ENCODE peak calls at places on chromosomes 1 and 21, in six cellular contexts. S is activated effector memory CD4-positive, alpha-beta T cell treated with anti-CD3 and anti-CD28 coated beads, Interleukin-2, amount 50 U/mL, for 16 hours; K is NB4; P is cerebellum; R is pons; V is activated T-cell treated with anti-CD3 and anti-CD28 coated beads, Interleukin-2, amount 50 U/mL, for 72 hours. F is an unnamed sample.
A peak's percentile ranks its signal among the peaks of the same experiment; 100 is the strongest.

GRCh38 chr1:221663321-221663720 is 78.6 kb downstream of the DUSP10 start:
- DNase-seq in S (no peak), K (no peak), P (no peak), R (peak; percentile 19), V (no peak), F (no peak)

GRCh38 chr1:869499-870244 is 54.1 kb upstream of the SAMD11 start:
- DNase-seq in S (peak; percentile 95), K (peak; percentile 60), P (peak; percentile 52), R (peak; percentile 21), V (peak; percentile 88), F (peak; percentile 90)

GRCh38 chr1:34292472-34292871 is 115.8 kb downstream of the C1orf94 start:
- DNase-seq in S (no peak), K (no peak), P (no peak), R (no peak), V (no peak), F (no peak)

GRCh38 chr1:12052008-12052573 is 11.0 kb upstream of the TNFRSF8 start:
- DNase-seq in S (peak; percentile 77), K (peak; percentile 85), P (peak; percentile 70), R (no peak), V (peak; percentile 62), F (peak; percentile 79)

GRCh38 chr1:54053745-54054437 is 483 bp downstream of the TCEANC2 start:
- DNase-seq in S (no peak), K (peak; percentile 56), P (no peak), R (no peak), V (peak; percentile 7), F (no peak)

GRCh38 chr1:19074902-19075721 is 118.6 kb upstream of the IFFO2 start:
- DNase-seq in S (no peak), K (no peak), P (no peak), R (peak; percentile 45), V (no peak), F (no peak)

GRCh38 chr1:7298145-7298544 is 473.0 kb upstream of the VAMP3 start:
- DNase-seq in S (no peak), K (no peak), P (no peak), R (no peak), V (no peak), F (no peak)

GRCh38 chr21:38810034-38810825 is 4.5 kb downstream of the ETS2 start:
- DNase-seq in S (no peak), K (no peak), P (no peak), R (no peak), V (no peak), F (no peak)

GRCh38 chr1:208741296-208741695 is 497.1 kb upstream of the PLXNA2 start:
- DNase-seq in S (no peak), K (no peak), P (no peak), R (no peak), V (no peak), F (no peak)

GRCh38 chr1:58926177-58926576 is 142.3 kb upstream of the JUN start:
- DNase-seq in S (no peak), K (no peak), P (no peak), R (no peak), V (no peak), F (no peak)

GRCh38 chr1:40477680-40478057 is 579 bp downstream of the ZFP69 start:
- DNase-seq in S (peak; percentile 65), K (peak; percentile 67), P (peak; percentile 29), R (peak; percentile 24), V (peak; percentile 23), F (no peak)

GRCh38 chr21:36282568-36283230 is 37.3 kb upstream of the MORC3 start:
- DNase-seq in S (no peak), K (no peak), P (no peak), R (no peak), V (peak; percentile 27), F (no peak)

GRCh38 chr1:111474106-111474505 is 322 bp downstream of the C1orf162 start:
- DNase-seq in S (no peak), K (no peak), P (no peak), R (no peak), V (no peak), F (no peak)

GRCh38 chr1:7648761-7649384 is 122.2 kb upstream of the VAMP3 start:
- DNase-seq in S (no peak), K (peak; percentile 85), P (no peak), R (no peak), V (no peak), F (no peak)

GRCh38 chr1:11072216-11072917 is 12.5 kb upstream of the SRM start:
- DNase-seq in S (peak; percentile 49), K (no peak), P (no peak), R (no peak), V (no peak), F (no peak)

GRCh38 chr1:109814223-109814622 is 50.5 kb upstream of the EPS8L3 start:
- DNase-seq in S (no peak), K (no peak), P (no peak), R (peak; percentile 68), V (no peak), F (no peak)

GRCh38 chr1:233081686-233082085 is 131.3 kb downstream of the NTPCR start:
- DNase-seq in S (no peak), K (peak; percentile 44), P (no peak), R (no peak), V (no peak), F (no peak)

GRCh38 chr1:20551945-20552727 is at the start of gene FAM43B:
- DNase-seq in S (no peak), K (no peak), P (peak; percentile 81), R (peak; percentile 42), V (peak; percentile 4), F (peak; percentile 86)

GRCh38 chr1:208670778-208671177 is 426.6 kb upstream of the PLXNA2 start:
- DNase-seq in S (no peak), K (no peak), P (no peak), R (no peak), V (no peak), F (no peak)

GRCh38 chr1:43225168-43225567 is 44.6 kb upstream of the TMEM125 start:
- DNase-seq in S (no peak), K (peak; percentile 15), P (no peak), R (no peak), V (no peak), F (no peak)

GRCh38 chr1:38783659-38784229 is 75.8 kb downstream of the RRAGC start:
- DNase-seq in S (no peak), K (peak; percentile 31), P (no peak), R (no peak), V (no peak), F (no peak)

GRCh38 chr1:77385551-77385950 is 103.7 kb downstream of the AK5 start:
- DNase-seq in S (no peak), K (no peak), P (no peak), R (no peak), V (no peak), F (no peak)

GRCh38 chr1:101166583-101167120 is 70.2 kb upstream of the S1PR1 start:
- DNase-seq in S (no peak), K (no peak), P (no peak), R (no peak), V (no peak), F (no peak)

GRCh38 chr1:21232044-21232443 is 55.3 kb upstream of the EIF4G3 start:
- DNase-seq in S (no peak), K (peak; percentile 49), P (peak; percentile 69), R (peak; percentile 67), V (no peak), F (no peak)

GRCh38 chr1:85244271-85245053 is 15.0 kb downstream of the C1orf52 start:
- DNase-seq in S (no peak), K (peak; percentile 53), P (no peak), R (no peak), V (no peak), F (no peak)

GRCh38 chr1:89271616-89272015 is 1.0 kb downstream of the GBP5 start:
- DNase-seq in S (no peak), K (peak; percentile 42), P (no peak), R (no peak), V (no peak), F (no peak)

GRCh38 chr1:23483327-23484252 is at the start of gene ASAP3:
- DNase-seq in S (no peak), K (no peak), P (no peak), R (no peak), V (no peak), F (peak; percentile 82)

GRCh38 chr1:152622803-152623202 is at the start of gene LCE3A:
- DNase-seq in S (no peak), K (peak; percentile 95), P (no peak), R (no peak), V (no peak), F (no peak)

GRCh38 chr21:39373634-39374033 is 24.7 kb upstream of the HMGN1 start:
- DNase-seq in S (no peak), K (peak; percentile 72), P (no peak), R (peak; percentile 25), V (no peak), F (no peak)

GRCh38 chr1:14606632-14607031 is 8.1 kb downstream of the KAZN start:
- DNase-seq in S (no peak), K (peak; percentile 20), P (no peak), R (peak; percentile 63), V (no peak), F (no peak)

GRCh38 chr1:203915811-203916210 is 54.4 kb downstream of the SNRPE start:
- DNase-seq in S (no peak), K (no peak), P (no peak), R (no peak), V (no peak), F (no peak)

GRCh38 chr21:46295996-46296752 is 10.0 kb downstream of the YBEY start:
- DNase-seq in S (peak; percentile 82), K (peak; percentile 94), P (no peak), R (peak; percentile 61), V (no peak), F (peak; percentile 93)

F was measured in cardiac septum.